ENCODE peak calls at places on chromosome 10, in eight cellular contexts. U, Q, Z, D, R, E, A and G are unnamed samples.

GRCh38 chr10:67141300-67141699 is 215.5 kb downstream of the LRRTM3 start:
- DNase-seq in U (no peak), Q (no peak), Z (no peak), D (no peak), R (no peak), E (no peak), A (no peak), G (no peak)

GRCh38 chr10:112404612-112405011 is 30.7 kb downstream of the ACSL5 start:
- DNase-seq in U (peak; percentile 7), Q (no peak), Z (no peak), D (no peak), R (no peak), E (no peak), A (no peak), G (no peak)

GRCh38 chr10:978826-979421 is 9.3 kb upstream of the GTPBP4 start:
- DNase-seq in U (no peak), Q (no peak), Z (no peak), D (no peak), R (no peak), E (no peak), A (no peak), G (no peak)

GRCh38 chr10:75703191-75703861 is 271.9 kb downstream of the LRMDA start:
- DNase-seq in U (no peak), Q (no peak), Z (no peak), D (no peak), R (no peak), E (no peak), A (no peak), G (no peak)

GRCh38 chr10:129467346-129468119 is 492 bp downstream of the MGMT start:
- DNase-seq in U (peak; percentile 20), Q (peak; percentile 20), Z (no peak), D (no peak), R (peak; percentile 12), E (peak; percentile 52), A (no peak), G (no peak)

GRCh38 chr10:58952747-58953466 is 223.5 kb upstream of the PHYHIPL start:
- DNase-seq in U (peak; percentile 83), Q (no peak), Z (no peak), D (no peak), R (peak; percentile 8), E (peak; percentile 78), A (peak; percentile 66), G (peak; percentile 11)

GRCh38 chr10:59387951-59388431 is 25.6 kb upstream of the FAM13C start:
- DNase-seq in U (peak; percentile 97), Q (peak; percentile 6), Z (no peak), D (no peak), R (no peak), E (no peak), A (peak; percentile 94), G (no peak)

GRCh38 chr10:79434223-79434687 is 11.2 kb downstream of the ZCCHC24 start:
- DNase-seq in U (no peak), Q (no peak), Z (no peak), D (no peak), R (peak; percentile 45), E (no peak), A (peak; percentile 38), G (no peak)

GRCh38 chr10:31188792-31189406 is 130.1 kb upstream of the ZEB1 start:
- DNase-seq in U (peak; percentile 23), Q (no peak), Z (no peak), D (no peak), R (no peak), E (no peak), A (peak; percentile 25), G (no peak)

GRCh38 chr10:32960022-32960421 is 2.0 kb upstream of the ITGB1 start:
- DNase-seq in U (peak; percentile 5), Q (no peak), Z (no peak), D (no peak), R (no peak), E (no peak), A (no peak), G (no peak)

GRCh38 chr10:97024181-97025073 is 161.3 kb downstream of the SLIT1 start:
- DNase-seq in U (peak; percentile 87), Q (no peak), Z (no peak), D (no peak), R (no peak), E (peak; percentile 72), A (peak; percentile 89), G (no peak)

GRCh38 chr10:88728107-88728763 is 22.2 kb downstream of the LIPK start:
- DNase-seq in U (no peak), Q (no peak), Z (no peak), D (peak; percentile 22), R (peak; percentile 70), E (no peak), A (no peak), G (no peak)

GRCh38 chr10:69838853-69839252 is 37.1 kb downstream of the COL13A1 start:
- DNase-seq in U (peak; percentile 79), Q (no peak), Z (no peak), D (no peak), R (no peak), E (no peak), A (peak; percentile 72), G (no peak)

GRCh38 chr10:108673756-108674155 is 1249.6 kb downstream of the XPNPEP1 start:
- DNase-seq in U (peak; percentile 3), Q (no peak), Z (no peak), D (no peak), R (no peak), E (no peak), A (no peak), G (no peak)

GRCh38 chr10:17059197-17059688 is 70.4 kb downstream of the CUBN start:
- DNase-seq in U (peak; percentile 86), Q (no peak), Z (no peak), D (no peak), R (no peak), E (no peak), A (peak; percentile 84), G (no peak)

GRCh38 chr10:58508316-58508715 is 4.4 kb upstream of the BICC1 start:
- DNase-seq in U (no peak), Q (no peak), Z (no peak), D (no peak), R (no peak), E (no peak), A (no peak), G (no peak)

GRCh38 chr10:114504769-114505579 is 100.7 kb upstream of the AFAP1L2 start:
- DNase-seq in U (peak; percentile 86), Q (no peak), Z (no peak), D (no peak), R (no peak), E (no peak), A (peak; percentile 76), G (no peak)

GRCh38 chr10:3467052-3467906 is 294.7 kb upstream of the PITRM1 start:
- DNase-seq in U (peak; percentile 97), Q (peak; percentile 62), Z (no peak), D (no peak), R (no peak), E (peak; percentile 74), A (peak; percentile 94), G (no peak)

GRCh38 chr10:14244801-14245211 is 85.9 kb downstream of the FRMD4A start:
- DNase-seq in U (peak; percentile 23), Q (peak; percentile 59), Z (no peak), D (no peak), R (no peak), E (no peak), A (peak; percentile 39), G (no peak)

GRCh38 chr10:67211680-67212079 is 285.8 kb downstream of the LRRTM3 start:
- DNase-seq in U (no peak), Q (no peak), Z (no peak), D (no peak), R (no peak), E (no peak), A (no peak), G (no peak)

GRCh38 chr10:117946525-117947070 is 100.1 kb downstream of the RAB11FIP2 start:
- DNase-seq in U (peak; percentile 65), Q (peak; percentile 72), Z (no peak), D (no peak), R (no peak), E (no peak), A (no peak), G (no peak)

GRCh38 chr10:70418229-70418628 is 14.3 kb downstream of the EIF4EBP2 start:
- DNase-seq in U (peak; percentile 56), Q (no peak), Z (no peak), D (no peak), R (peak; percentile 14), E (peak; percentile 47), A (peak; percentile 80), G (no peak)

GRCh38 chr10:22501863-22502262 is 156.6 kb downstream of the SPAG6 start:
- DNase-seq in U (no peak), Q (no peak), Z (no peak), D (no peak), R (no peak), E (no peak), A (no peak), G (no peak)

GRCh38 chr10:54284526-54285193 is 516.4 kb downstream of the PCDH15 start:
- DNase-seq in U (peak; percentile 40), Q (no peak), Z (no peak), D (no peak), R (no peak), E (no peak), A (no peak), G (no peak)

GRCh38 chr10:72069751-72070501 is 18.4 kb downstream of the SPOCK2 start:
- DNase-seq in U (no peak), Q (no peak), Z (no peak), D (no peak), R (no peak), E (no peak), A (no peak), G (no peak)

GRCh38 chr10:124446830-124447740 is 2.8 kb downstream of the NKX1-2 start:
- DNase-seq in U (no peak), Q (no peak), Z (no peak), D (no peak), R (no peak), E (no peak), A (no peak), G (no peak)

GRCh38 chr10:121956111-121957061 is 18.6 kb downstream of the NSMCE4A start:
- DNase-seq in U (no peak), Q (peak; percentile 46), Z (no peak), D (no peak), R (no peak), E (no peak), A (peak; percentile 43), G (no peak)